ENCODE peak calls at places on chromosomes 6 and 20, in six cellular contexts. One of them, this sample, is unnamed.
A peak's percentile ranks its signal among the peaks of the same experiment; 100 is the strongest.

GRCh38 chr6:15305496-15305895 is 59.6 kb downstream of the JARID2 start:
- DNase-seq in colonic mucosa: no peak
- DNase-seq in OCI-LY7: no peak
- DNase-seq in CD8-positive, alpha-beta T cell: no peak
- DNase-seq in AG10803: no peak
- DNase-seq in Calu3: no peak
- DNase-seq in this sample: no peak

GRCh38 chr6:6556738-6557503 is 31.6 kb upstream of the LY86 start:
- DNase-seq in Calu3: peak; percentile 51
- DNase-seq in colonic mucosa: peak; percentile 46
- DNase-seq in AG10803: peak; percentile 31
- DNase-seq in CD8-positive, alpha-beta T cell: no peak
- DNase-seq in OCI-LY7: peak; percentile 74
- DNase-seq in this sample: peak; percentile 52

GRCh38 chr20:44856847-44857448 is 28.6 kb upstream of the YWHAB start:
- DNase-seq in OCI-LY7: peak; percentile 25
- DNase-seq in Calu3: no peak
- DNase-seq in AG10803: no peak
- DNase-seq in colonic mucosa: no peak
- DNase-seq in CD8-positive, alpha-beta T cell: no peak
- DNase-seq in this sample: no peak

GRCh38 chr20:55597526-55597925 is 407.8 kb downstream of the CBLN4 start:
- DNase-seq in colonic mucosa: no peak
- DNase-seq in AG10803: no peak
- DNase-seq in OCI-LY7: no peak
- DNase-seq in Calu3: no peak
- DNase-seq in CD8-positive, alpha-beta T cell: no peak
- DNase-seq in this sample: no peak

GRCh38 chr20:40769677-40770285 is 80.7 kb upstream of the MAFB start:
- DNase-seq in CD8-positive, alpha-beta T cell: no peak
- DNase-seq in Calu3: no peak
- DNase-seq in AG10803: no peak
- DNase-seq in OCI-LY7: no peak
- DNase-seq in colonic mucosa: no peak
- DNase-seq in this sample: no peak

GRCh38 chr6:35727206-35727934 is 9.5 kb upstream of the ARMC12 start:
- DNase-seq in Calu3: peak; percentile 55
- DNase-seq in CD8-positive, alpha-beta T cell: no peak
- DNase-seq in AG10803: peak; percentile 51
- DNase-seq in OCI-LY7: peak; percentile 68
- DNase-seq in colonic mucosa: peak; percentile 90
- DNase-seq in this sample: peak; percentile 54

GRCh38 chr6:145327497-145328055 is 407.7 kb downstream of the EPM2A start:
- DNase-seq in Calu3: no peak
- DNase-seq in AG10803: peak; percentile 11
- DNase-seq in CD8-positive, alpha-beta T cell: no peak
- DNase-seq in OCI-LY7: no peak
- DNase-seq in colonic mucosa: no peak
- DNase-seq in this sample: no peak

GRCh38 chr6:109486068-109486467 is 3.0 kb upstream of the ZBTB24 start:
- DNase-seq in colonic mucosa: peak; percentile 40
- DNase-seq in OCI-LY7: no peak
- DNase-seq in AG10803: no peak
- DNase-seq in Calu3: peak; percentile 9
- DNase-seq in CD8-positive, alpha-beta T cell: no peak
- DNase-seq in this sample: no peak

GRCh38 chr6:42010185-42010872 is 40.0 kb upstream of the TAF8 start:
- DNase-seq in CD8-positive, alpha-beta T cell: no peak
- DNase-seq in OCI-LY7: peak; percentile 96
- DNase-seq in Calu3: no peak
- DNase-seq in AG10803: no peak
- DNase-seq in colonic mucosa: no peak
- DNase-seq in this sample: no peak

GRCh38 chr6:90048191-90048969 is 154.1 kb downstream of the GJA10 start:
- DNase-seq in OCI-LY7: no peak
- DNase-seq in AG10803: no peak
- DNase-seq in colonic mucosa: no peak
- DNase-seq in CD8-positive, alpha-beta T cell: no peak
- DNase-seq in Calu3: no peak
- DNase-seq in this sample: no peak

GRCh38 chr20:35917077-35917476 is 37.2 kb downstream of the SCAND1 start:
- DNase-seq in Calu3: no peak
- DNase-seq in CD8-positive, alpha-beta T cell: no peak
- DNase-seq in AG10803: no peak
- DNase-seq in colonic mucosa: no peak
- DNase-seq in OCI-LY7: no peak
- DNase-seq in this sample: no peak

GRCh38 chr6:32371204-32371603 is 499 bp downstream of the TSBP1 start:
- DNase-seq in AG10803: peak; percentile 2
- DNase-seq in OCI-LY7: no peak
- DNase-seq in colonic mucosa: no peak
- DNase-seq in CD8-positive, alpha-beta T cell: no peak
- DNase-seq in Calu3: no peak
- DNase-seq in this sample: no peak

GRCh38 chr6:16334671-16335070 is 96.3 kb downstream of the GMPR start:
- DNase-seq in colonic mucosa: peak; percentile 57
- DNase-seq in OCI-LY7: no peak
- DNase-seq in CD8-positive, alpha-beta T cell: no peak
- DNase-seq in Calu3: no peak
- DNase-seq in AG10803: peak; percentile 95
- DNase-seq in this sample: no peak

GRCh38 chr6:10424005-10424404 is 9.1 kb upstream of the TFAP2A start:
- DNase-seq in CD8-positive, alpha-beta T cell: no peak
- DNase-seq in OCI-LY7: peak; percentile 29
- DNase-seq in Calu3: peak; percentile 34
- DNase-seq in colonic mucosa: no peak
- DNase-seq in AG10803: no peak
- DNase-seq in this sample: no peak

DNA sequence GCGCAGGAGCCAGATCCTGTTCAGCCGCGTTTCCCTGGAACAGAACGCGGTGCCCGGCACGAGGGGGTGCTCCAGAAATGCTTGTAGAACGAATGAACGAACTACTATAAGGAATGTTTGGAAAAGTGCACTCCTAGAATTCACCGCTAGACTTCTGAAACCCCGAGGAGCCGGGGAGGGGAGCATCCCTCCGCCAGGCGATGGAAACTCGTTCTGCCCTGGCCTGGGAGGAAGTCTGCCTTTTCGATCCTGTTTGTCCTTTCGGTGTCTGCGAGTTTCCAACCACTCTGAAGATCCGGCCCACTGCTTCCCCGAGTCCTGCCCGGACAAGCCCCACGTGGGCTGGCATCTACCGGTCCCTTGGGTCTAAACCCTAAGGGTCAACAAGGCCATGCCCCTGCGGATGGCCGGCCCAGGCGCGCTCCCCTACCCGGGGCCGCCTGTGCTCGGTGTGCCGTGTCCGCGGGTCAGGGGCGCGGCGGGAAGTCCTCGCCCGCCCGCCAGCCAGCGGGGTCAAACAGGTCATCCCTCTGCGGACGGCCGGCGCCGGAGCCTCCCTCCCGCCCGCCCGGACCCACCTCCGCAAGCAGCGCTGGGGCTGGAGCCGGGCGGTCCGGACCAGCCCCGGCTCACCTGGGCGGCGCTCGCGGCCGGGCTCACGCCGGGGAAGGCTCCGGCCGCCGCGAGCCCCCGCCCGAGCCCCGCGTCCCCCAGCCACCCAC is 521 bp downstream of the SULF2 start:
- DNase-seq in Calu3: peak; percentile 60
- DNase-seq in AG10803: peak; percentile 46
- DNase-seq in CD8-positive, alpha-beta T cell: no peak
- DNase-seq in OCI-LY7: no peak
- DNase-seq in colonic mucosa: peak; percentile 43
- DNase-seq in this sample: peak; percentile 45
- TF ChIP-seq CTCF in Calu3: peak; percentile 48
- TF ChIP-seq CTCF in AG10803: peak; percentile 41
- TF ChIP-seq CTCF in CD8-positive, alpha-beta T cell: no peak
- TF ChIP-seq CTCF in OCI-LY7: no peak
- TF ChIP-seq CTCF in colonic mucosa: no peak
- TF ChIP-seq CTCF in this sample: no peak

GRCh38 chr20:11271319-11271718 is 597.5 kb upstream of the JAG1 start:
- DNase-seq in OCI-LY7: no peak
- DNase-seq in Calu3: peak; percentile 48
- DNase-seq in AG10803: no peak
- DNase-seq in colonic mucosa: no peak
- DNase-seq in CD8-positive, alpha-beta T cell: no peak
- DNase-seq in this sample: no peak

GRCh38 chr20:11266571-11266970 is 592.8 kb upstream of the JAG1 start:
- DNase-seq in AG10803: no peak
- DNase-seq in Calu3: peak; percentile 45
- DNase-seq in colonic mucosa: no peak
- DNase-seq in OCI-LY7: no peak
- DNase-seq in CD8-positive, alpha-beta T cell: no peak
- DNase-seq in this sample: no peak

GRCh38 chr20:11267762-11268335 is 594.0 kb upstream of the JAG1 start:
- DNase-seq in OCI-LY7: no peak
- DNase-seq in colonic mucosa: no peak
- DNase-seq in Calu3: no peak
- DNase-seq in AG10803: no peak
- DNase-seq in CD8-positive, alpha-beta T cell: no peak
- DNase-seq in this sample: no peak

GRCh38 chr20:11270566-11270965 is 596.8 kb upstream of the JAG1 start:
- DNase-seq in CD8-positive, alpha-beta T cell: no peak
- DNase-seq in Calu3: no peak
- DNase-seq in colonic mucosa: no peak
- DNase-seq in OCI-LY7: no peak
- DNase-seq in AG10803: no peak
- DNase-seq in this sample: no peak

GRCh38 chr20:11267131-11267761 is 593.4 kb upstream of the JAG1 start:
- DNase-seq in AG10803: peak; percentile 92
- DNase-seq in CD8-positive, alpha-beta T cell: no peak
- DNase-seq in Calu3: peak; percentile 52
- DNase-seq in colonic mucosa: peak; percentile 22
- DNase-seq in OCI-LY7: no peak
- DNase-seq in this sample: peak; percentile 64
- TF ChIP-seq CTCF in AG10803: peak; percentile 34
- TF ChIP-seq CTCF in CD8-positive, alpha-beta T cell: no peak
- TF ChIP-seq CTCF in Calu3: no peak
- TF ChIP-seq CTCF in colonic mucosa: no peak
- TF ChIP-seq CTCF in OCI-LY7: no peak
- TF ChIP-seq CTCF in this sample: no peak

GRCh38 chr6:37382954-37383353 is 29.2 kb downstream of the RNF8 start:
- DNase-seq in AG10803: no peak
- DNase-seq in colonic mucosa: no peak
- DNase-seq in Calu3: no peak
- DNase-seq in OCI-LY7: no peak
- DNase-seq in CD8-positive, alpha-beta T cell: no peak
- DNase-seq in this sample: no peak
- TF ChIP-seq CTCF in AG10803: peak; percentile 3
- TF ChIP-seq CTCF in colonic mucosa: no peak
- TF ChIP-seq CTCF in Calu3: no peak
- TF ChIP-seq CTCF in OCI-LY7: no peak
- TF ChIP-seq CTCF in CD8-positive, alpha-beta T cell: no peak
- TF ChIP-seq CTCF in this sample: no peak

GRCh38 chr6:100078509-100078908 is 84.5 kb upstream of the MCHR2 start:
- DNase-seq in colonic mucosa: no peak
- DNase-seq in Calu3: peak; percentile 55
- DNase-seq in CD8-positive, alpha-beta T cell: no peak
- DNase-seq in AG10803: peak; percentile 53
- DNase-seq in OCI-LY7: peak; percentile 2
- DNase-seq in this sample: no peak
- TF ChIP-seq CTCF in colonic mucosa: no peak
- TF ChIP-seq CTCF in Calu3: peak; percentile 38
- TF ChIP-seq CTCF in CD8-positive, alpha-beta T cell: no peak
- TF ChIP-seq CTCF in AG10803: peak; percentile 56
- TF ChIP-seq CTCF in OCI-LY7: peak; percentile 57
- TF ChIP-seq CTCF in this sample: no peak

GRCh38 chr6:93424303-93425064 is 5.1 kb upstream of the EPHA7 start:
- DNase-seq in OCI-LY7: peak; percentile 1
- DNase-seq in Calu3: no peak
- DNase-seq in CD8-positive, alpha-beta T cell: no peak
- DNase-seq in colonic mucosa: no peak
- DNase-seq in AG10803: no peak
- DNase-seq in this sample: no peak

GRCh38 chr6:93419304-93420162 is at the start of gene EPHA7:
- DNase-seq in AG10803: peak; percentile 72
- DNase-seq in colonic mucosa: peak; percentile 90
- DNase-seq in CD8-positive, alpha-beta T cell: peak; percentile 1
- DNase-seq in Calu3: peak; percentile 80
- DNase-seq in OCI-LY7: no peak
- DNase-seq in this sample: peak; percentile 91

GRCh38 chr6:93420163-93420806 is 926 bp upstream of the EPHA7 start:
- DNase-seq in CD8-positive, alpha-beta T cell: no peak
- DNase-seq in Calu3: no peak
- DNase-seq in colonic mucosa: no peak
- DNase-seq in AG10803: no peak
- DNase-seq in OCI-LY7: no peak
- DNase-seq in this sample: no peak

GRCh38 chr6:93418448-93419303 is 683 bp downstream of the EPHA7 start:
- DNase-seq in CD8-positive, alpha-beta T cell: no peak
- DNase-seq in colonic mucosa: peak; percentile 21
- DNase-seq in AG10803: no peak
- DNase-seq in OCI-LY7: no peak
- DNase-seq in Calu3: peak; percentile 14
- DNase-seq in this sample: peak; percentile 52

DNA sequence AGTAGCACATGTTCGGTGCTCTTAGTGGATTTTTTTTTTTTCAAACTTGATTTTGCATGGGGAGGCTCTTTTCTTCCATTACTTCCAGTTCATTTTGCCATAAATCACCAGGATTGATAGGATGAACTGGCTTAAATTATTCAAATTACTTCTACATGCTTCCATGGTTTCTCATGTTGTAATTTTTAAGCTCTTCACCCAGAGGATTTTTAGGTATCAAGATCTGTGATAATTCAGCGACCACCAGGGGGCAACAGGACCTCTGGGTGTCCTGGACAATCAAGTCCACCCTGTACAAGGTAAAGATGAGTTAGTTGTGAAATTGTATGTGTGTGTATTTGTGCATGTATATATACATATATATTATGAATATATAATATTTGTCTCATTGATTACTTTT is 4.2 kb upstream of the EPHA7 start:
- DNase-seq in Calu3: peak; percentile 51
- DNase-seq in CD8-positive, alpha-beta T cell: no peak
- DNase-seq in OCI-LY7: peak; percentile 60
- DNase-seq in colonic mucosa: peak; percentile 46
- DNase-seq in AG10803: no peak
- DNase-seq in this sample: no peak
- TF ChIP-seq CTCF in Calu3: no peak
- TF ChIP-seq CTCF in CD8-positive, alpha-beta T cell: no peak
- TF ChIP-seq CTCF in OCI-LY7: peak; percentile 79
- TF ChIP-seq CTCF in colonic mucosa: no peak
- TF ChIP-seq CTCF in AG10803: peak; percentile 31
- TF ChIP-seq CTCF in this sample: peak; percentile 55